ENCODE peak calls at places on chromosomes 11 and 22, in seven cellular contexts. One of them, this sample, is unnamed.

GRCh38 chr11:29127456-29127855 is 889.4 kb downstream of the KCNA4 start:
- DNase-seq in neuronal stem cell: no peak
- DNase-seq in H9: no peak
- DNase-seq in mesendoderm: no peak
- DNase-seq in IMR-90: no peak
- DNase-seq in trophoblast cell: no peak
- DNase-seq in H1: no peak
- DNase-seq in this sample: no peak

GRCh38 chr11:67247946-67248550 is 18.2 kb upstream of the GRK2 start:
- DNase-seq in neuronal stem cell: no peak
- DNase-seq in H9: no peak
- DNase-seq in mesendoderm: no peak
- DNase-seq in IMR-90: no peak
- DNase-seq in trophoblast cell: peak; percentile 84
- DNase-seq in H1: no peak
- DNase-seq in this sample: no peak

GRCh38 chr11:88604255-88604654 is 266.7 kb upstream of the CTSC start:
- DNase-seq in neuronal stem cell: no peak
- DNase-seq in H9: no peak
- DNase-seq in mesendoderm: no peak
- DNase-seq in IMR-90: peak; percentile 69
- DNase-seq in trophoblast cell: no peak
- DNase-seq in H1: no peak
- DNase-seq in this sample: no peak

GRCh38 chr11:73143126-73143838 is 1.2 kb upstream of the FCHSD2 start:
- DNase-seq in neuronal stem cell: no peak
- DNase-seq in H9: no peak
- DNase-seq in mesendoderm: no peak
- DNase-seq in IMR-90: peak; percentile 58
- DNase-seq in trophoblast cell: no peak
- DNase-seq in H1: no peak
- DNase-seq in this sample: peak; percentile 67

GRCh38 chr11:45982656-45983470 is 60.4 kb downstream of the LARGE2 start:
- DNase-seq in neuronal stem cell: peak; percentile 42
- DNase-seq in H9: peak; percentile 87
- DNase-seq in mesendoderm: peak; percentile 98
- DNase-seq in IMR-90: peak; percentile 88
- DNase-seq in trophoblast cell: peak; percentile 42
- DNase-seq in H1: peak; percentile 84
- DNase-seq in this sample: peak; percentile 83

GRCh38 chr11:9090488-9091043 is 833 bp downstream of the SCUBE2 start:
- DNase-seq in neuronal stem cell: no peak
- DNase-seq in H9: no peak
- DNase-seq in mesendoderm: no peak
- DNase-seq in IMR-90: no peak
- DNase-seq in trophoblast cell: no peak
- DNase-seq in H1: no peak
- DNase-seq in this sample: peak; percentile 21

GRCh38 chr22:48740086-48740730 is 1087.5 kb downstream of the BRD1 start:
- DNase-seq in neuronal stem cell: no peak
- DNase-seq in H9: peak; percentile 20
- DNase-seq in mesendoderm: no peak
- DNase-seq in IMR-90: no peak
- DNase-seq in trophoblast cell: no peak
- DNase-seq in H1: no peak
- DNase-seq in this sample: no peak

GRCh38 chr11:128841461-128842072 is 25.5 kb downstream of the KCNJ1 start:
- DNase-seq in neuronal stem cell: no peak
- DNase-seq in H9: no peak
- DNase-seq in mesendoderm: no peak
- DNase-seq in IMR-90: no peak
- DNase-seq in trophoblast cell: no peak
- DNase-seq in H1: no peak
- DNase-seq in this sample: no peak

GRCh38 chr11:120398184-120398583 is 62.0 kb downstream of the ARHGEF12 start:
- DNase-seq in neuronal stem cell: no peak
- DNase-seq in H9: no peak
- DNase-seq in mesendoderm: peak; percentile 66
- DNase-seq in IMR-90: peak; percentile 53
- DNase-seq in trophoblast cell: no peak
- DNase-seq in H1: no peak
- DNase-seq in this sample: no peak

GRCh38 chr22:31532060-31532459 is 35.7 kb downstream of the SFI1 start:
- DNase-seq in neuronal stem cell: no peak
- DNase-seq in H9: no peak
- DNase-seq in mesendoderm: no peak
- DNase-seq in IMR-90: peak; percentile 3
- DNase-seq in trophoblast cell: no peak
- DNase-seq in H1: no peak
- DNase-seq in this sample: peak; percentile 35

GRCh38 chr11:44755553-44756505 is 29.1 kb downstream of the TSPAN18 start:
- DNase-seq in neuronal stem cell: no peak
- DNase-seq in H9: peak; percentile 10
- DNase-seq in mesendoderm: no peak
- DNase-seq in IMR-90: no peak
- DNase-seq in trophoblast cell: no peak
- DNase-seq in H1: no peak
- DNase-seq in this sample: no peak

GRCh38 chr11:45252134-45252856 is 33.8 kb downstream of the SYT13 start:
- DNase-seq in neuronal stem cell: peak; percentile 59
- DNase-seq in H9: peak; percentile 92
- DNase-seq in mesendoderm: peak; percentile 84
- DNase-seq in IMR-90: peak; percentile 7
- DNase-seq in trophoblast cell: peak; percentile 53
- DNase-seq in H1: peak; percentile 54
- DNase-seq in this sample: peak; percentile 54

GRCh38 chr11:92225563-92226308 is 1.1 kb downstream of the FAT3 start:
- DNase-seq in neuronal stem cell: peak; percentile 60
- DNase-seq in H9: peak; percentile 64
- DNase-seq in mesendoderm: peak; percentile 91
- DNase-seq in IMR-90: no peak
- DNase-seq in trophoblast cell: no peak
- DNase-seq in H1: no peak
- DNase-seq in this sample: peak; percentile 5

GRCh38 chr11:65853249-65853979 is 4.6 kb downstream of the CFL1 start:
- DNase-seq in neuronal stem cell: no peak
- DNase-seq in H9: peak; percentile 54
- DNase-seq in mesendoderm: peak; percentile 42
- DNase-seq in IMR-90: no peak
- DNase-seq in trophoblast cell: no peak
- DNase-seq in H1: no peak
- DNase-seq in this sample: no peak

GRCh38 chr11:65851083-65851579 is 6.8 kb downstream of the CFL1 start:
- DNase-seq in neuronal stem cell: no peak
- DNase-seq in H9: peak; percentile 84
- DNase-seq in mesendoderm: peak; percentile 97
- DNase-seq in IMR-90: no peak
- DNase-seq in trophoblast cell: no peak
- DNase-seq in H1: no peak
- DNase-seq in this sample: peak; percentile 33

GRCh38 chr11:65850217-65851082 is 7.5 kb downstream of the CFL1 start:
- DNase-seq in neuronal stem cell: no peak
- DNase-seq in H9: peak; percentile 32
- DNase-seq in mesendoderm: peak; percentile 8
- DNase-seq in IMR-90: no peak
- DNase-seq in trophoblast cell: no peak
- DNase-seq in H1: no peak
- DNase-seq in this sample: no peak

GRCh38 chr11:65852508-65853248 is 5.3 kb downstream of the CFL1 start:
- DNase-seq in neuronal stem cell: no peak
- DNase-seq in H9: peak; percentile 31
- DNase-seq in mesendoderm: no peak
- DNase-seq in IMR-90: no peak
- DNase-seq in trophoblast cell: no peak
- DNase-seq in H1: no peak
- DNase-seq in this sample: no peak

DNA sequence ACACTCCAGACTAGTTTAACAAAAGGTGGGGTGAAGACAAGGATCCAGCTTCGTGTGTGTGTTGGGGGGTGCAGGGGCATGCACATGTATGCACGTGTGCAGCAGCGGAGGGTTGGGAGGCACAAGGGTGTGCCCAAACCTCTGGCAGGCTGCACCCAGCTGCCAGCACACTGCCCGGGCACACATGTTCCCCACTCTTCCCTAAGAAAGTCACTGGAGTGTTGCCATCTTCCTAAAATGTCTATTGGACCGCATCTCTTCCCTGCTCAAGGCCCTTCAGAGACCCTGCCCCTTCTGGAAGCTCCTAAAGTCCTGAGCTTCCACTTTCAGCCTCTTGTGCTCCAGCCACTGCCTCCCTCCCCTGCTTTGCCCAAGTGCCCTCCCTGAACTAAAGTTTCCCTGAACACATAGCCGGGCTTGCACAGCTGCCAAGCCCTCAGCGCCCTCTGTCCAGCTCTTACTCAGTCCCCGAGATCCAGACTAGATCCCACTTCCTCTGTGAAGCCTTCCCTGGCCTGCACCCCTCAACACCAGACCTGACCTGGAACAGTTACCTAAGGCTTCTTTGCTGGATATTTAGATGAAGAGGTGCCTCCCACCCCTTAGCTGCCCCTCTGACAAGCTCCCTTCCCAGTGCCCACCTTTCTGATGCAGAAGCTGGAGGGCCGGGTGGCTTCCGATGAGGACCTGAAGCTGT is 6.0 kb downstream of the CFL1 start:
- DNase-seq in neuronal stem cell: no peak
- DNase-seq in H9: peak; percentile 27
- DNase-seq in mesendoderm: peak; percentile 5
- DNase-seq in IMR-90: no peak
- DNase-seq in trophoblast cell: no peak
- DNase-seq in H1: no peak
- DNase-seq in this sample: no peak
- H3K18ac ChIP-seq in neuronal stem cell: no peak overlapping the region
- H3K18ac ChIP-seq in H9: no peak overlapping the region
- H3K18ac ChIP-seq in mesendoderm: no peak overlapping the region
- H3K18ac ChIP-seq in IMR-90: no peak overlapping the region
- H3K18ac ChIP-seq in trophoblast cell: no peak overlapping the region
- H3K18ac ChIP-seq in H1: no peak overlapping the region
- H3K18ac ChIP-seq in this sample: no peak overlapping the region

GRCh38 chr11:85627332-85627997 is at the start of gene DLG2:
- DNase-seq in neuronal stem cell: peak; percentile 15
- DNase-seq in H9: no peak
- DNase-seq in mesendoderm: peak; percentile 53
- DNase-seq in IMR-90: peak; percentile 44
- DNase-seq in trophoblast cell: no peak
- DNase-seq in H1: no peak
- DNase-seq in this sample: peak; percentile 57
- H3K18ac ChIP-seq in neuronal stem cell: peak within 1 kb of the TSS; percentile 95
- H3K18ac ChIP-seq in H9: no peak within 1 kb of the TSS
- H3K18ac ChIP-seq in mesendoderm: peak within 1 kb of the TSS; percentile 42
- H3K18ac ChIP-seq in IMR-90: peak within 1 kb of the TSS; percentile 64
- H3K18ac ChIP-seq in trophoblast cell: peak within 1 kb of the TSS; percentile 81
- H3K18ac ChIP-seq in H1: peak within 1 kb of the TSS; percentile 11
- H3K18ac ChIP-seq in this sample: peak within 1 kb of the TSS; percentile 72

DNA sequence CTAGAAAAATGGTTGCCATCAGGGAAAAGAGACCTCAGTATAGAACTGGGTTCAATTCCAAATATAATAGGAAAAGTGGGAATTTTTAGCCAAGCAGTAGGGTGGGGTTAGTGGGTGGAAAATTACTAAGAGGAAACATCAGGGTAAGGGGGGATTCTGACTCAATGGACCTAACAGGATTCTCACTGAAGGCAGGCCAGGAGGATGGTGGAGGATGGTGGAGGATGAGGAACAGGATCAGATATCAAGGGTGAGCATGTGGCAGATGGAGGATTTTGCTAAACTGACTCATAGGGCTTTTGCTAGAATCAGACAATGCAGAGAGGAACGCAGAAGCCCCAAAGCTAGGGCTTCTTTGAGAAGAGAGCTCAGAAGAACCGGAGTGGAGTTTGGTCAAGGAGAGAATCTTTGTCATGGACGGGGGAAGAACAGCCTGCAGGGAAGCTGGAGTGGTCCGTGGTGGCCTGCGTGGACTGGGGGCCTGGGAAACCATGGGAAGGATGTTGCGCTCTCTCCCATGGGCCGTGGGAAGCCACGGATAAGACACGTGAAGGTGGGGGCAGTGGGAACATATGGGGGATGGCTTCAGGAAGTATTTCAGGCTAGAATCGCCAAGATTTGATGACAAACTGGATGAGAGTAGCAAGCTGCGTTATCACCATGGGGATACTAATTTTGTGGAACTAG is 165.1 kb downstream of the LDLRAD3 start:
- DNase-seq in neuronal stem cell: no peak
- DNase-seq in H9: no peak
- DNase-seq in mesendoderm: no peak
- DNase-seq in IMR-90: no peak
- DNase-seq in trophoblast cell: no peak
- DNase-seq in H1: no peak
- DNase-seq in this sample: no peak
- H3K18ac ChIP-seq in neuronal stem cell: peak overlapping the region; percentile 99
- H3K18ac ChIP-seq in H9: peak overlapping the region; percentile 79
- H3K18ac ChIP-seq in mesendoderm: peak overlapping the region; percentile 2
- H3K18ac ChIP-seq in IMR-90: no peak overlapping the region
- H3K18ac ChIP-seq in trophoblast cell: no peak overlapping the region
- H3K18ac ChIP-seq in H1: peak overlapping the region; percentile 98
- H3K18ac ChIP-seq in this sample: no peak overlapping the region

GRCh38 chr22:30318773-30319419 is 7.8 kb downstream of the TBC1D10A start:
- DNase-seq in neuronal stem cell: no peak
- DNase-seq in H9: no peak
- DNase-seq in mesendoderm: peak; percentile 37
- DNase-seq in IMR-90: no peak
- DNase-seq in trophoblast cell: no peak
- DNase-seq in H1: no peak
- DNase-seq in this sample: no peak

GRCh38 chr22:30315962-30316576 is 10.7 kb downstream of the TBC1D10A start:
- DNase-seq in neuronal stem cell: no peak
- DNase-seq in H9: no peak
- DNase-seq in mesendoderm: no peak
- DNase-seq in IMR-90: peak; percentile 9
- DNase-seq in trophoblast cell: no peak
- DNase-seq in H1: no peak
- DNase-seq in this sample: peak; percentile 53

GRCh38 chr22:30317778-30318177 is 9.0 kb downstream of the TBC1D10A start:
- DNase-seq in neuronal stem cell: no peak
- DNase-seq in H9: no peak
- DNase-seq in mesendoderm: no peak
- DNase-seq in IMR-90: no peak
- DNase-seq in trophoblast cell: no peak
- DNase-seq in H1: no peak
- DNase-seq in this sample: no peak

GRCh38 chr22:30321461-30321860 is 5.3 kb downstream of the TBC1D10A start:
- DNase-seq in neuronal stem cell: no peak
- DNase-seq in H9: no peak
- DNase-seq in mesendoderm: no peak
- DNase-seq in IMR-90: no peak
- DNase-seq in trophoblast cell: no peak
- DNase-seq in H1: no peak
- DNase-seq in this sample: no peak

DNA sequence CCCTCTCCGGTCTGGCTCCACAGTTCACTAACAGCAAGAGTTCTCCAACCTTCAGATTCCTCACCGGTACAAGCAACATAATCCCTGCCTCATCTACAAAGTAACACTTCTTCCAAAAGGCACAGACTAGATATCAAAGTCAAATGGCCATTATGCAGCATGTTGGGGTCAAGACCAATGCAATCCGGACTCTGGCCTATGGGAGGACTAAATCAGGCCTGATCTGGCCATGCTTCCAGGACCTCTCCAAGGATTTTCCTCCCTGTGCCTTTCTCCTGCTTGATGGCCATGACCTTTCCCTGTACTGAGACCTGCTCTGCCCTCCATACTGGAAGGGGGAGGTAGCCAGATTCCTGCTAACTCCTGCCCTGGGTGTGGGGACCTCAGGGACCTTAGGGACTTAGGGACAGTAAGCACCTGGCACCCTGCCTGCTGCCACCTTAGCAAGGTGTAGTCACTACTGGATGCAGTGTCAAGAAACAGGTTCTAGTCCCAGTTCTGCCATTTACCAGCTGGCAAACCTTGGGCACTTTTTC is 6.7 kb downstream of the TBC1D10A start:
- DNase-seq in neuronal stem cell: no peak
- DNase-seq in H9: no peak
- DNase-seq in mesendoderm: no peak
- DNase-seq in IMR-90: no peak
- DNase-seq in trophoblast cell: no peak
- DNase-seq in H1: no peak
- DNase-seq in this sample: no peak
- H3K18ac ChIP-seq in neuronal stem cell: no peak overlapping the region
- H3K18ac ChIP-seq in H9: no peak overlapping the region
- H3K18ac ChIP-seq in mesendoderm: no peak overlapping the region
- H3K18ac ChIP-seq in IMR-90: no peak overlapping the region
- H3K18ac ChIP-seq in trophoblast cell: peak overlapping the region; percentile 58
- H3K18ac ChIP-seq in H1: no peak overlapping the region
- H3K18ac ChIP-seq in this sample: no peak overlapping the region